ENCODE peak calls at places on chromosomes 3 and 15, in five cellular contexts. One of them, this sample, is unnamed.

GRCh38 chr3:83938491-83938890 is 1020.3 kb upstream of the CADM2 start:
- DNase-seq in NB4: no peak
- DNase-seq in heart left ventricle: no peak
- DNase-seq in IMR-90: no peak
- DNase-seq in suprapubic skin: no peak
- DNase-seq in this sample: no peak

GRCh38 chr3:146184616-146185015 is 23.6 kb upstream of the PLOD2 start:
- DNase-seq in NB4: no peak
- DNase-seq in suprapubic skin: no peak
- DNase-seq in heart left ventricle: no peak
- DNase-seq in IMR-90: peak
- DNase-seq in this sample: no peak

GRCh38 chr3:61354604-61355003 is 103.4 kb upstream of the FHIT start:
- DNase-seq in suprapubic skin: no peak
- DNase-seq in NB4: peak
- DNase-seq in heart left ventricle: no peak
- DNase-seq in IMR-90: no peak
- DNase-seq in this sample: no peak

GRCh38 chr3:13368834-13369233 is 51.3 kb downstream of the NUP210 start:
- DNase-seq in IMR-90: no peak
- DNase-seq in NB4: no peak
- DNase-seq in suprapubic skin: no peak
- DNase-seq in heart left ventricle: no peak
- DNase-seq in this sample: no peak

GRCh38 chr15:68638953-68639500 is 60.2 kb downstream of the CORO2B start:
- DNase-seq in NB4: no peak
- DNase-seq in IMR-90: peak
- DNase-seq in suprapubic skin: no peak
- DNase-seq in heart left ventricle: no peak
- DNase-seq in this sample: no peak

GRCh38 chr15:65824941-65825544 is 33.0 kb upstream of the DENND4A start:
- DNase-seq in NB4: no peak
- DNase-seq in IMR-90: peak
- DNase-seq in suprapubic skin: peak
- DNase-seq in heart left ventricle: no peak
- DNase-seq in this sample: peak

GRCh38 chr3:190070623-190071347 is 49.9 kb downstream of the P3H2 start:
- DNase-seq in NB4: no peak
- DNase-seq in heart left ventricle: no peak
- DNase-seq in IMR-90: peak
- DNase-seq in suprapubic skin: no peak
- DNase-seq in this sample: no peak

GRCh38 chr3:81726132-81726531 is 35.3 kb downstream of the GBE1 start:
- DNase-seq in suprapubic skin: no peak
- DNase-seq in NB4: no peak
- DNase-seq in IMR-90: peak
- DNase-seq in heart left ventricle: no peak
- DNase-seq in this sample: no peak

GRCh38 chr3:159620873-159621272 is 367.8 kb upstream of the IL12A start:
- DNase-seq in NB4: no peak
- DNase-seq in suprapubic skin: no peak
- DNase-seq in IMR-90: peak
- DNase-seq in heart left ventricle: no peak
- DNase-seq in this sample: no peak

GRCh38 chr3:89145995-89146394 is 38.6 kb downstream of the EPHA3 start:
- DNase-seq in heart left ventricle: no peak
- DNase-seq in NB4: no peak
- DNase-seq in IMR-90: peak
- DNase-seq in suprapubic skin: no peak
- DNase-seq in this sample: no peak

GRCh38 chr15:68494573-68495105 is 62.7 kb upstream of the ITGA11 start:
- DNase-seq in heart left ventricle: no peak
- DNase-seq in IMR-90: no peak
- DNase-seq in suprapubic skin: no peak
- DNase-seq in NB4: no peak
- DNase-seq in this sample: no peak

GRCh38 chr15:64249842-64250575 is 87.2 kb upstream of the PPIB start:
- DNase-seq in NB4: no peak
- DNase-seq in heart left ventricle: no peak
- DNase-seq in suprapubic skin: no peak
- DNase-seq in IMR-90: peak
- DNase-seq in this sample: no peak

GRCh38 chr15:101172421-101173097 is 79.3 kb downstream of the CHSY1 start:
- DNase-seq in NB4: no peak
- DNase-seq in heart left ventricle: no peak
- DNase-seq in IMR-90: peak
- DNase-seq in suprapubic skin: peak
- DNase-seq in this sample: no peak

GRCh38 chr3:74501001-74501400 is 113.5 kb downstream of the CNTN3 start:
- DNase-seq in heart left ventricle: no peak
- DNase-seq in IMR-90: no peak
- DNase-seq in NB4: no peak
- DNase-seq in suprapubic skin: no peak
- DNase-seq in this sample: no peak

GRCh38 chr15:60793656-60794055 is 314.7 kb upstream of the ICE2 start:
- DNase-seq in IMR-90: no peak
- DNase-seq in heart left ventricle: no peak
- DNase-seq in suprapubic skin: no peak
- DNase-seq in NB4: no peak
- DNase-seq in this sample: no peak

GRCh38 chr3:133866141-133866540 is 29.5 kb downstream of the RAB6B start:
- DNase-seq in suprapubic skin: no peak
- DNase-seq in NB4: no peak
- DNase-seq in heart left ventricle: no peak
- DNase-seq in IMR-90: no peak
- DNase-seq in this sample: no peak

GRCh38 chr3:80355144-80355543 is 587.3 kb upstream of the ROBO1 start:
- DNase-seq in NB4: peak
- DNase-seq in IMR-90: no peak
- DNase-seq in suprapubic skin: no peak
- DNase-seq in heart left ventricle: no peak
- DNase-seq in this sample: no peak

DNA sequence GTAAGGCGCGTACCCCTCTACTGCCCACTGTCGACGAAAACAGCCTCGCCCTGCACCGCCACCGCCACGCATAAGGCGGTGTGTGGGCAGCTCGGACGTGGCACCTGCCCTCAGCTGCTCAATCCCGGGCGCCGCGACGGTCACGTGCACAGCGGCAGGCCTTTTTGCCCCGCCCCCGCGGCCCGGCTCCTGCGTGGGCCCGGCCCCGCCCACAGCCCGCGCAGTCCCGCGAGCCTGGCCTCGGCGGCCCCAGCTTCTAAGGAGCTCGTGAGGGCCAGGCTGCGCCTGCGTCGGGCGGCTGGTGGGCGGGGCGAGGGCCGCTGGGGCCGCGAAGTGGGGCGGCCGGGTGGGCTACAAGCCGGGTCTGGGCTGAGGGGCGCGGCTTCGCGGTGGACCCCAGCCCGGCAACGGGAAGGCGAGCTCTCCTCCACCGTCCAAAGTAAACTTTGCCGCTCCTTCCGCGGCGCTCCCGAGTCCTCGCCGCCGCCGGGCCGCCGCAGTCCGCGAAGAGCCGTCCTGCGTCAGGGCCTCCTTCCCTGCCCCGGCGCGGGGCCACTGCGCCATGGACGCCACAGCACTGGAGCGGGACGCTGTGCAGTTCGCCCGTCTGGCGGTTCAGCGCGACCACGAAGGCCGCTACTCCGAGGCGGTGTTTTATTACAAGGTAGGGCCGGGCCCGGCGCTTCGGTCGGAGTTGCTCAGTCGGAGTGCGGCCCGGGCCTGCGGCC is at the start of gene CAPN7:
- DNase-seq in NB4: peak
- DNase-seq in suprapubic skin: peak
- DNase-seq in IMR-90: peak
- DNase-seq in heart left ventricle: peak
- DNase-seq in this sample: peak
- TF ChIP-seq CTCF in NB4: peak
- TF ChIP-seq CTCF in suprapubic skin: peak
- TF ChIP-seq CTCF in IMR-90: peak
- TF ChIP-seq CTCF in heart left ventricle: peak
- TF ChIP-seq CTCF in this sample: no peak

GRCh38 chr3:40043444-40043755 is 234.0 kb downstream of the MYRIP start:
- DNase-seq in NB4: no peak
- DNase-seq in IMR-90: no peak
- DNase-seq in heart left ventricle: no peak
- DNase-seq in suprapubic skin: no peak
- DNase-seq in this sample: no peak

GRCh38 chr3:40046149-40046548 is 236.7 kb downstream of the MYRIP start:
- DNase-seq in heart left ventricle: no peak
- DNase-seq in NB4: no peak
- DNase-seq in suprapubic skin: no peak
- DNase-seq in IMR-90: no peak
- DNase-seq in this sample: no peak

GRCh38 chr3:40042752-40043443 is 233.5 kb downstream of the MYRIP start:
- DNase-seq in suprapubic skin: no peak
- DNase-seq in NB4: no peak
- DNase-seq in heart left ventricle: no peak
- DNase-seq in IMR-90: no peak
- DNase-seq in this sample: no peak

GRCh38 chr3:40047406-40047805 is 238.0 kb downstream of the MYRIP start:
- DNase-seq in suprapubic skin: no peak
- DNase-seq in NB4: no peak
- DNase-seq in heart left ventricle: no peak
- DNase-seq in IMR-90: no peak
- DNase-seq in this sample: no peak

DNA sequence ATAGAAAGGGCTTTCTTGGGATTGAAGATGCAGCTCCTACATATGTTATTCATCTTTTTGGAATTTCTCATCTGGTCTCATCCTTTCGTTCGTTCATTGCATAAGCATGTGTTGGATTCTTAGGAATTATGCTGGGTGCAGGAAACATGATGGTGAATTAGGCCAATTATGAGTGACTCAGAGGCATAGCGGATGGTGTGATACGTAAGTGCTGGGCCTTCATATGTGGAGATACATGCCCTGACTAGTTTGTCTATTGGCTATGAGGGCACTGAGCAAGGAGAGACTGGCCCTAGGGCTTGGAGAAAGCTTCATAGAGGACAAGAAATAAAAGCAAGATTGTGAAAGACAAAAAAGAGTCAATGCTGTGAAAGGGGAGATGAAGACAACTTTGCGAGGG is 235.1 kb downstream of the MYRIP start:
- DNase-seq in suprapubic skin: no peak
- DNase-seq in heart left ventricle: no peak
- DNase-seq in NB4: no peak
- DNase-seq in IMR-90: no peak
- DNase-seq in this sample: no peak
- TF ChIP-seq POLR2A in suprapubic skin: no peak
- TF ChIP-seq POLR2A in heart left ventricle: no peak
- TF ChIP-seq POLR2A in NB4: no peak
- TF ChIP-seq POLR2A in IMR-90: no peak
- TF ChIP-seq POLR2A in this sample: no peak

GRCh38 chr3:197178998-197179397 is 119.4 kb downstream of the DLG1 start:
- DNase-seq in suprapubic skin: no peak
- DNase-seq in NB4: no peak
- DNase-seq in IMR-90: no peak
- DNase-seq in heart left ventricle: no peak
- DNase-seq in this sample: no peak

GRCh38 chr3:197181751-197182150 is 116.7 kb downstream of the DLG1 start:
- DNase-seq in IMR-90: peak
- DNase-seq in suprapubic skin: no peak
- DNase-seq in NB4: peak
- DNase-seq in heart left ventricle: peak
- DNase-seq in this sample: no peak

GRCh38 chr3:197186887-197187588 is 111.4 kb downstream of the DLG1 start:
- DNase-seq in NB4: peak
- DNase-seq in IMR-90: peak
- DNase-seq in suprapubic skin: no peak
- DNase-seq in heart left ventricle: no peak
- DNase-seq in this sample: no peak

GRCh38 chr3:197183582-197183981 is 114.8 kb downstream of the DLG1 start:
- DNase-seq in suprapubic skin: no peak
- DNase-seq in IMR-90: no peak
- DNase-seq in heart left ventricle: no peak
- DNase-seq in NB4: no peak
- DNase-seq in this sample: no peak
- H3K4me3 ChIP-seq in suprapubic skin: no peak
- H3K4me3 ChIP-seq in IMR-90: no peak
- H3K4me3 ChIP-seq in heart left ventricle: no peak
- H3K4me3 ChIP-seq in NB4: no peak
- H3K4me3 ChIP-seq in this sample: no peak

GRCh38 chr15:40307421-40308165 is at the start of gene PLCB2:
- DNase-seq in heart left ventricle: peak
- DNase-seq in suprapubic skin: no peak
- DNase-seq in IMR-90: no peak
- DNase-seq in NB4: peak
- DNase-seq in this sample: no peak
- TF ChIP-seq CTCF in heart left ventricle: no peak
- TF ChIP-seq CTCF in suprapubic skin: no peak
- TF ChIP-seq CTCF in IMR-90: peak
- TF ChIP-seq CTCF in NB4: peak
- TF ChIP-seq CTCF in this sample: no peak

GRCh38 chr15:90388462-90389182 is 580 bp downstream of the IQGAP1 start:
- DNase-seq in suprapubic skin: peak
- DNase-seq in IMR-90: peak
- DNase-seq in heart left ventricle: peak
- DNase-seq in NB4: peak
- DNase-seq in this sample: peak
- TF ChIP-seq POLR2A in suprapubic skin: no peak
- TF ChIP-seq POLR2A in IMR-90: no peak
- TF ChIP-seq POLR2A in heart left ventricle: no peak
- TF ChIP-seq POLR2A in NB4: no peak
- TF ChIP-seq POLR2A in this sample: no peak

GRCh38 chr3:156551261-156551660 is 3.7 kb downstream of the SSR3 start:
- DNase-seq in heart left ventricle: no peak
- DNase-seq in IMR-90: peak
- DNase-seq in suprapubic skin: no peak
- DNase-seq in NB4: no peak
- DNase-seq in this sample: no peak

GRCh38 chr3:156552973-156553372 is 1.9 kb downstream of the SSR3 start:
- DNase-seq in suprapubic skin: no peak
- DNase-seq in IMR-90: no peak
- DNase-seq in heart left ventricle: no peak
- DNase-seq in NB4: no peak
- DNase-seq in this sample: no peak

GRCh38 chr3:156554515-156554841 is 439 bp downstream of the SSR3 start:
- DNase-seq in IMR-90: no peak
- DNase-seq in heart left ventricle: no peak
- DNase-seq in NB4: no peak
- DNase-seq in suprapubic skin: no peak
- DNase-seq in this sample: no peak

GRCh38 chr3:156553705-156554356 is 1.1 kb downstream of the SSR3 start:
- DNase-seq in suprapubic skin: no peak
- DNase-seq in IMR-90: peak
- DNase-seq in heart left ventricle: no peak
- DNase-seq in NB4: peak
- DNase-seq in this sample: no peak

GRCh38 chr3:156551746-156552145 is 3.2 kb downstream of the SSR3 start:
- DNase-seq in suprapubic skin: no peak
- DNase-seq in NB4: no peak
- DNase-seq in heart left ventricle: no peak
- DNase-seq in IMR-90: peak
- DNase-seq in this sample: no peak
- H3K4me3 ChIP-seq in suprapubic skin: no peak
- H3K4me3 ChIP-seq in NB4: no peak
- H3K4me3 ChIP-seq in heart left ventricle: no peak
- H3K4me3 ChIP-seq in IMR-90: no peak
- H3K4me3 ChIP-seq in this sample: no peak